ENCODE peak calls at places on chromosomes 16 and 17, in four cellular contexts. X is IMR-90, D is H9, O is mesendoderm. P is an unnamed sample.
A peak's percentile ranks its signal among the peaks of the same experiment; 100 is the strongest.

GRCh38 chr16:53061701-53062159 is 6.9 kb downstream of the CHD9 start:
- DNase-seq in D (no peak), X (no peak), O (no peak), P (no peak)

GRCh38 chr17:51912939-51913338 is 245.6 kb downstream of the CA10 start:
- DNase-seq in D (peak; percentile 53), O (peak; percentile 66), X (no peak), P (no peak)

GRCh38 chr17:39096435-39097158 is 54.8 kb downstream of the PLXDC1 start:
- DNase-seq in O (no peak), X (no peak), D (no peak), P (no peak)

GRCh38 chr17:56593073-56593740 is at the start of gene NOG:
- DNase-seq in O (peak; percentile 87), X (peak; percentile 54), D (peak; percentile 73), P (peak; percentile 73)

GRCh38 chr16:88922114-88922825 is 54.7 kb downstream of the CBFA2T3 start:
- DNase-seq in X (peak; percentile 39), D (peak; percentile 85), O (peak; percentile 19), P (peak; percentile 67)

GRCh38 chr17:70629902-70630301 is 460.6 kb downstream of the KCNJ2 start:
- DNase-seq in D (no peak), X (peak; percentile 13), O (no peak), P (no peak)

GRCh38 chr17:50175035-50175788 is 9.4 kb downstream of the SGCA start:
- DNase-seq in X (peak; percentile 56), D (no peak), O (no peak), P (no peak)

GRCh38 chr16:50665128-50665878 is 15.8 kb downstream of the SNX20 start:
- DNase-seq in X (peak; percentile 57), D (peak; percentile 83), O (peak; percentile 85), P (peak; percentile 41)

GRCh38 chr17:973053-973452 is 6.5 kb downstream of the NXN start:
- DNase-seq in X (no peak), D (peak; percentile 75), O (peak; percentile 89), P (no peak)

DNA sequence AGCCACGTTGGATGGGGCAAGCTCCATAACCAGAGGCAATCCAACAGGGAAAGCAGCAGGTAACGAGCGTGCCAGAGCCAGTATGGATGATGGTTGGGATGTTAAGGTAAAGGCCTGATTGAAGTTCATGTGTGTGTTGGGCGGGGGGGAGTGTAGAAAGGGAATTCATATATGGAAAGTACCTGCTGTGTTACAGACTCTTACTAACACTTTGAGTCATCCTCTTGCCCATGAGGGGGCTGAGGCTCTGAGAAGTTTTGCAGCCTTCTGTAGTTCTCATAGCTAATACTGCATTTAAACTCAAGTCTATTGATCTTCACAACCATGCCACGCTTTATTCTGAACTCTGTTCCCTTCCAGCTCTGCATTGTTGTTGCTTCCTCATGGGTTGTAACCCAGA is 28.5 kb downstream of the SYCE1L start:
- DNase-seq in X (no peak), O (no peak), D (no peak), P (no peak)
- H4K5ac ChIP-seq in X (no peak overlapping the region), O (no peak overlapping the region), D (no peak overlapping the region), P (no peak overlapping the region)

DNA sequence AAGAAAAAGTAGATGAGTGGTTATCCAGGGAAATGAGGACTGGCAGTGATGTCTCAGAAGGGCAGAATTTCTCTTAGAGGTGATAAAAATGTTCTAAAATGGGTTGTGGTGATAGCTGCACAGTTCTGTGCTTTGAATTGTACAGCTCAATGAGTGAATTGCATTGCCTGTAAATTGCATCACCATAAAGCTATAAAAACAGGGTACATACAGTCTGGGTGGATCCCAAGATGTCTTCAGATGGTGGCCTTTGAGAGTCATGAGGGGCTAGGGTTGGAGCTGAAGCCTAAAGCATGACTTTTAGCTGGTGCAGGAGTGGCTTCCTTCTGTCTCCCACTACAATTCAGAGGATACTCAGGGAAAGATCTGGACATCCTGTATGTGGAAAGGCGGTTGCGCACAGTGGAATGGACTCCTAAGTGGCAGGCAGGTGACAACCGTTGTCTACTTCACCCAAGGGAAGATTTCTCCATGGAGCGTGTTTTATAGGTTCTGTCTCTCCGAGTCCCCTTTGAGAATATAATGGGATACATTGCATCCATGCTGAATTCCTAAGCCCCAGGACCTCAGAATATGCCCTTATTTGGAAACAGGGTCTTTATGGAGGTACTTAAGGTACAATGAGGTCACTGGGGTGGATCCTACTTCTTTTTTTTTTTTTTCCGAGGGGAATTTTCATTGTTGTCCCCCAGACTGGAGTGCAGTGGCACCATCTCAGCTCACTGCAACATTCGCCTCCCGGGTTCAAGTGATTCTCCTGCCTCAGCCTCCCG is 1.6 kb upstream of the IL32 start:
- DNase-seq in X (no peak), O (peak; percentile 56), D (no peak), P (no peak)
- H4K5ac ChIP-seq in X (no peak overlapping the region), O (no peak overlapping the region), D (no peak overlapping the region), P (no peak overlapping the region)

GRCh38 chr17:21001813-21002221 is 41.0 kb downstream of the USP22 start:
- DNase-seq in D (no peak), X (no peak), O (no peak), P (no peak)
- H4K5ac ChIP-seq in D (no peak overlapping the region), X (no peak overlapping the region), O (no peak overlapping the region), P (no peak overlapping the region)

DNA sequence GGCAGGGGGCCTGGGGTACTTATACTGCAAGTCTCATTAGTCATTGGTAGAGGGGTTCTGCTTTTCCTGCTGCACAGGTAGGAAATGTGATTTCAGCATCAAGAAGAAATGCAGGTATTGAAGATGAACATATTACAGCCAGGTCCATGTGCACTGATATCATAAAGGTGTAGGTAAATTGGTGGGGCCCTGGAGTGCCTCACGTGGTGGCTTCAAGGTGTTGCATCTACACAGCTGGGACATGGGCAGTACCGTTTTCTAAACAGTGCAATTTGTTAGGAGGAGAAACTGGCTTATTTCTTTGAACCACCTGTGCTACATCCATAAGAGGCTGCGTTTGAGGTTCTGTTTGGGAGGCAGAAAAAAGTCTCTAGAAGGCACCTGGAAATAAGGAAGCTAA is 618.1 kb upstream of the RBFOX1 start:
- DNase-seq in O (no peak), X (no peak), D (no peak), P (no peak)
- H4K5ac ChIP-seq in O (no peak overlapping the region), X (no peak overlapping the region), D (no peak overlapping the region), P (no peak overlapping the region)

DNA sequence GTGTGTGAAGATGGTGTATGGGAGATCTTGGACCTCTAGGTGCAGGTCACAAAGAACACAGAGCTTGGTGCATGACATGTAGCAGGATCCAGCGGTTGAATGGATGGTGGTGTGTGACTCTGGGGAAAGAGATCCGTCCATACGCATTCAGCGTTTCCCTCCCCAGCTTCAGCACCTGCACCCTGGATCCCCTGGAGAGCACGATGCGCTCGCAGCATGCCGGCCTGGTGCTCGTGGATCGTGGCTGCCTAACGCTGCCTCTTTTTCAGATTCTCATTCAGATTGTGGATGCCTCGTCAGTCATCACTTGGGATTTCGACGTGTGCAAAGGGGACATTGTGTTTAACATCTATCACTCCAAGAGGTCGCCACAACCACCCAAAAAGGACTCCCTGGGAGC is 70.9 kb downstream of the SEC14L1 start:
- DNase-seq in X (no peak), D (no peak), O (no peak), P (no peak)
- H4K5ac ChIP-seq in X (no peak overlapping the region), D (no peak overlapping the region), O (no peak overlapping the region), P (no peak overlapping the region)

DNA sequence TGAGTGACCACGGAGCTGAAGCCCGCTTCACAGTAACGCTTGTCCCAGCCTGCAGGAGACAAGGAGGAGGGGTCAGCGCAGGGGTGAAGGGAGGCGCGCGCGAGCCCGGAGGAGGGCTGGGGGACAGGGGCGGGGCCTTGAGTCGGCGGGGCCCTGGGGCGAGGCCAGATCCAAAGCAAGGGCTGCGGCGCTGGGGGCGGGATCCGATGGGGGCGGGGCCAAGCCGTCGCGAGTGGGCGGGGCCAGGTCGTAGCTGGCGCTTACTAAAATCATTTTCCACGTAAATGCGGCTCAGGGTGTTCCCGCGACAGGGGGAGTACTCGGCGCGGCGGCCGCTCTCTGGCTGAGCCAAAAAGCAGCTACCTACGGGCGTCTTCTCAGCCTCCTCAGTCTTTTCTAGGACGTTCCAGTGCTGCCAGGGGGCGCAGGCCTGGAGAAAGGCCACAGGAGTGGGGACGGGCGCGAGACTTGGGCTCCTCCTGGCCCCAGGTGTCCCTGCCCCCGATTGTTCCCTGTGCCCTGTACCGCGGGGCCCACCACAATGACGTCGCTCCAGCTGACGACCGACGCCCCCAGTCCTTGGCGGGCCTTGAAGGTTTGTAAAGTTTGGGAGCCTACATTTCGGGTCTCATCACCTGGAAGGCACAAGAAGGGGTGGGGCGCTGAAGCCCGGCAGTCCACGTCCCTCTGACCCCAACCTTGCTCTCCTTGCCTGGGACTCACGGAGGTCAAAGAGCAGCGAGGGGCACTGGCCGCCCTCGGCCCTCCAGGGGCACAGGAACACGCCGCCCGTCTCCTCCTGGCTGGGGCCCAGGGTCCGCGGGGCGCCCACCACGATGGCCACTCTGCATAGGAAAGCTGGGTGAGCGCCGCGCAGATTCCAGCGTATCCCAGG is 3.9 kb downstream of the ITGA2B start:
- DNase-seq in O (peak; percentile 93), X (peak; percentile 55), D (peak; percentile 98), P (peak; percentile 95)
- H4K5ac ChIP-seq in O (no peak overlapping the region), X (no peak overlapping the region), D (no peak overlapping the region), P (no peak overlapping the region)

DNA sequence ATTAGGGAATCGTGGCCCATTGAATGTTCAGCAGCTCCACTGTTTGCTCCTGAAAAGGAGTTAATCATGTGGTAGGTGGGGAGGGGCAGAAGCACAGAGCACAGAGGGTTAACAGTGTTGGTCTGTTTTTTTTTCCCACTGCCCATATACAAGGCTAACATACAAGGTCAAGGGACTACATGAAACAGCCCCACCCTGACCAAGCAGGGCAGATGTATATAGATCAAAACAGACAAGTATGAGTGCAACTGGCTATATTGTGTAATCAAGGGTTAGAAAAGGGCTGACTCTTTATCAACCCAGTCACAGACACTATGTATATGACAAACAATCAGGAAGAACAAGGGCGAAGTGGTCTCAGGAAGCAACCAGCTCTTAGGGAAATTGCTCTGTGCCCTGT is 186.6 kb upstream of the CDH11 start:
- DNase-seq in O (no peak), D (no peak), X (no peak), P (no peak)
- H4K5ac ChIP-seq in O (no peak overlapping the region), D (no peak overlapping the region), X (no peak overlapping the region), P (no peak overlapping the region)

GRCh38 chr16:63613701-63614100 is 1508.2 kb downstream of the CDH11 start:
- DNase-seq in D (no peak), O (no peak), X (peak; percentile 4), P (no peak)

GRCh38 chr16:63617990-63618763 is 1503.7 kb downstream of the CDH11 start:
- DNase-seq in D (peak; percentile 35), X (no peak), O (no peak), P (no peak)

GRCh38 chr16:63614421-63614820 is 1507.4 kb downstream of the CDH11 start:
- DNase-seq in X (no peak), O (no peak), D (no peak), P (no peak)

GRCh38 chr16:63618896-63619295 is 1503.0 kb downstream of the CDH11 start:
- DNase-seq in D (no peak), X (no peak), O (no peak), P (no peak)

GRCh38 chr16:63617047-63617989 is 1504.5 kb downstream of the CDH11 start:
- DNase-seq in X (no peak), D (peak; percentile 31), O (no peak), P (no peak)
- H4K5ac ChIP-seq in X (no peak overlapping the region), D (no peak overlapping the region), O (no peak overlapping the region), P (no peak overlapping the region)